ENCODE peak calls at places on chromosomes 1 and 21, in five cellular contexts. G is GM10248, U is upper lobe of right lung, A is colonic mucosa, M is SK-N-SH. S is an unnamed sample.

GRCh38 chr1:27113861-27114260 is 41.1 kb downstream of the SLC9A1 start:
- DNase-seq in U (no peak), A (no peak), G (no peak), M (no peak), S (no peak)

GRCh38 chr1:32902535-32902920 is 1.3 kb upstream of the TMEM54 start:
- DNase-seq in G (no peak), U (peak; percentile 58), M (no peak), A (no peak), S (no peak)

GRCh38 chr1:66350001-66350547 is 183.9 kb upstream of the SGIP1 start:
- DNase-seq in G (no peak), U (no peak), M (no peak), A (no peak), S (no peak)

GRCh38 chr1:148333875-148334338 is 149.2 kb downstream of the PPIAL4G start:
- DNase-seq in A (peak; percentile 41), G (no peak), U (no peak), M (no peak), S (no peak)

GRCh38 chr1:200279810-200280411 is 129.9 kb downstream of the ZNF281 start:
- DNase-seq in U (no peak), M (peak; percentile 62), A (peak; percentile 78), G (peak; percentile 41), S (peak; percentile 57)

GRCh38 chr1:193602705-193603104 is 416.3 kb upstream of the B3GALT2 start:
- DNase-seq in A (no peak), M (no peak), G (no peak), U (no peak), S (no peak)

GRCh38 chr1:22111620-22112019 is 31.3 kb downstream of the WNT4 start:
- DNase-seq in G (no peak), U (no peak), A (no peak), M (peak; percentile 67), S (no peak)

GRCh38 chr1:50156241-50157010 is 47.7 kb downstream of the ELAVL4 start:
- DNase-seq in A (no peak), G (no peak), U (no peak), M (no peak), S (no peak)

GRCh38 chr1:156852414-156852874 is 6.5 kb downstream of the INSRR start:
- DNase-seq in U (no peak), G (no peak), A (peak; percentile 37), M (peak; percentile 96), S (peak; percentile 84)

GRCh38 chr1:59223943-59224639 is 72.8 kb upstream of the FGGY start:
- DNase-seq in U (no peak), A (no peak), G (no peak), M (no peak), S (no peak)

GRCh38 chr1:66917476-66917875 is 7.2 kb downstream of the DNAI4 start:
- DNase-seq in G (no peak), A (no peak), M (no peak), U (no peak), S (no peak)

GRCh38 chr1:76463278-76463677 is 388.7 kb downstream of the ST6GALNAC3 start:
- DNase-seq in M (no peak), U (no peak), G (no peak), A (no peak), S (no peak)

GRCh38 chr1:201221201-201221846 is 30.7 kb downstream of the IGFN1 start:
- DNase-seq in G (no peak), U (no peak), A (no peak), M (peak; percentile 29), S (no peak)

GRCh38 chr1:5927506-5928370 is 64.5 kb downstream of the NPHP4 start:
- DNase-seq in U (peak; percentile 48), A (peak; percentile 57), M (no peak), G (no peak), S (no peak)

GRCh38 chr1:18946550-18947381 is 9.7 kb downstream of the IFFO2 start:
- DNase-seq in A (no peak), G (no peak), U (no peak), M (no peak), S (no peak)

GRCh38 chr1:232560940-232561339 is 69.0 kb downstream of the SIPA1L2 start:
- DNase-seq in G (no peak), M (no peak), A (no peak), U (no peak), S (no peak)

GRCh38 chr1:108708726-108709660 is 3.7 kb upstream of the FNDC7 start:
- DNase-seq in A (peak; percentile 41), M (no peak), G (no peak), U (no peak), S (peak; percentile 37)

GRCh38 chr1:246708166-246708565 is 16.0 kb upstream of the SCCPDH start:
- DNase-seq in A (no peak), M (no peak), G (no peak), U (no peak), S (no peak)

GRCh38 chr21:31222142-31222541 is 121.9 kb downstream of the TIAM1 start:
- DNase-seq in U (no peak), M (no peak), G (no peak), A (no peak), S (no peak)

GRCh38 chr1:109187127-109187526 is 26.6 kb upstream of the SARS1 start:
- DNase-seq in A (no peak), U (no peak), M (no peak), G (no peak), S (no peak)

GRCh38 chr1:34122080-34122479 is 43.0 kb downstream of the CSMD2 start:
- DNase-seq in A (no peak), G (no peak), U (no peak), M (no peak), S (no peak)

DNA sequence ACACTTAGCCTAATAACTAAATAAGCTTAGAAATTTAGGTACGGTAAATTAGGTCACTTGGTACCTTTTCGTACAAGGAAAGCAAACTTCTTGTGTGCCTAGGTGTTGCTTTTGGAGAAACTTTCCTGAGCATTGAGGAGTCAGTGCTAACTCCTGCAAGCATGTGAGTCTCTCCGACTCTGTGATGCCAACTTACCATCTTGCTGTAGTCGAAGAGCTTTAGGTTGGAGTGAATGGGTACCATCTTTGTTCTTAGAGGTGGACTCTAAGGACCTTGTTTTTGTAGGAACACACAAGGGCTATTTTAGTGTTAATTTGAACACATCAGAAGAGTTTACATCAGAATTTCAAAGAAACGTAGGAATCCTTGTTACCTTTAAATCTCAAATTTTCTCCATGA is 688.9 kb downstream of the USP25 start:
- DNase-seq in A (no peak), G (no peak), M (no peak), U (no peak), S (no peak)
- TF ChIP-seq CTCF in A (no peak), G (no peak), M (no peak), U (no peak), S (no peak)

GRCh38 chr21:36698160-36699025 is 522 bp upstream of the SIM2 start:
- DNase-seq in G (peak; percentile 18), M (peak; percentile 40), U (peak; percentile 64), A (no peak), S (no peak)
- TF ChIP-seq CTCF in G (no peak), M (no peak), U (no peak), A (no peak), S (no peak)

GRCh38 chr21:44913425-44914175 is 7.1 kb downstream of the ITGB2 start:
- DNase-seq in G (no peak), M (no peak), A (no peak), U (no peak), S (no peak)
- TF ChIP-seq CTCF in G (no peak), M (no peak), A (no peak), U (no peak), S (no peak)

GRCh38 chr1:1618396-1619068 is 3.2 kb downstream of the MIB2 start:
- DNase-seq in G (no peak), A (no peak), U (no peak), M (no peak), S (no peak)

GRCh38 chr1:1620433-1621139 is 5.3 kb downstream of the MIB2 start:
- DNase-seq in G (no peak), A (no peak), M (no peak), U (no peak), S (no peak)

GRCh38 chr1:1621682-1622577 is 6.6 kb downstream of the MIB2 start:
- DNase-seq in G (no peak), M (no peak), A (no peak), U (no peak), S (no peak)

GRCh38 chr1:1621173-1621661 is 5.9 kb downstream of the MIB2 start:
- DNase-seq in A (no peak), M (no peak), G (no peak), U (no peak), S (no peak)

GRCh38 chr1:1619917-1620361 is 4.6 kb downstream of the MIB2 start:
- DNase-seq in M (peak; percentile 59), G (no peak), A (no peak), U (no peak), S (peak; percentile 55)
- TF ChIP-seq CTCF in M (peak; percentile 35), G (peak; percentile 25), A (no peak), U (peak; percentile 21), S (peak; percentile 55)

GRCh38 chr1:57683037-57683928 is 259.4 kb upstream of the DAB1 start:
- DNase-seq in G (no peak), U (no peak), M (no peak), A (no peak), S (no peak)
- TF ChIP-seq CTCF in G (no peak), U (no peak), M (no peak), A (no peak), S (no peak)

DNA sequence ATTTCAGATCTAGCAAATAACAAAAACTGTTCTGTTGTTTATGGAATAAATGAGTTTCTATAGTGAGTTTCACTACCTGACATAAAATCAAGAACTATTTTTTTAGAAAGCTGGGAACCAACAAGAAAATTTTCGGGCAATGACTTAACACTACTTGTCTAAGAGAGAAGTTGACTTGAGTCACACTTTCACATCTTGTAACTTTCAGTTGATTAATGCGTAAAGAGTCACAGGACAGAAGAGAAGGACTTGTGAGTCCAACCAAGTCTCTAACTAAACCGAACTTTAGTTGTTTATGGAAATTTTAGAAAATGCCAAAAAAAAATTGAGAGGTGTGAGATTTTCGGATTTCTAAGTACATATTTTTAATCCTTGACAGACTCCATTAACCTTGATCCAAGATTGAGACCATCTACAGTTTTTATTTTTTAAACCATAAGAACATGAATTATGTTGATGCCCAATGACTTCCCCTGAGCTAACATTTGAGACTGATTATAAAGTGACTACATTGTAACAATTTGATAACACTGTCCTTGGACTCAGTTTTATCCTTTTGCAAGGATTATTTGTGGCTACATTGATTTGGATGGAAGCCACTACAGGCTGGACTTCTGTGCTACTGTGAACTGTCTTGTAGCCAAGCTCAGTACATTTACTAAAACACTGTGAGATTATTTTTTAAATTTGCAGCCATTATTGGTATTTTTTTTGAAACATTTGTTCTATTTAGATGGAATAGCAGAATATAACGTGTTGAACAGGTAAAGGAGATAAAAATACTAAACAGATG is 284.0 kb downstream of the PTPRC start:
- DNase-seq in U (no peak), G (no peak), M (no peak), A (no peak), S (no peak)
- TF ChIP-seq CTCF in U (no peak), G (no peak), M (no peak), A (no peak), S (no peak)